ENCODE peak calls at places on chromosomes 7 and 10, in four cellular contexts. A, R, V and T are unnamed samples.

GRCh38 chr7:47329320-47329926 is 252.5 kb downstream of the TNS3 start:
- ATAC-seq in A (no peak), R (no peak), V (no peak), T (no peak)

GRCh38 chr7:44729949-44730590 is 18.6 kb upstream of the ZMIZ2 start:
- ATAC-seq in A (no peak), R (peak; percentile 38), V (peak; percentile 83), T (no peak)

GRCh38 chr10:89738551-89739209 is 37.3 kb downstream of the KIF20B start:
- ATAC-seq in A (no peak), R (no peak), V (peak; percentile 96), T (no peak)

GRCh38 chr10:77176224-77176623 is 461.4 kb downstream of the KCNMA1 start:
- ATAC-seq in A (no peak), R (no peak), V (peak; percentile 31), T (no peak)

GRCh38 chr10:132611986-132612385 is 74.4 kb downstream of the INPP5A start:
- ATAC-seq in A (no peak), R (no peak), V (peak; percentile 49), T (no peak)

GRCh38 chr10:21726601-21727295 is 192.7 kb downstream of the MLLT10 start:
- ATAC-seq in A (no peak), R (no peak), V (no peak), T (no peak)

GRCh38 chr10:81564143-81564542 is 310.9 kb upstream of the NRG3 start:
- ATAC-seq in A (no peak), R (no peak), V (no peak), T (no peak)

GRCh38 chr7:36583318-36583717 is 141.0 kb downstream of the AOAH start:
- ATAC-seq in A (no peak), R (no peak), V (no peak), T (no peak)

GRCh38 chr10:117541405-117541908 is 1.1 kb upstream of the EMX2 start:
- ATAC-seq in A (no peak), R (peak; percentile 29), V (no peak), T (no peak)

GRCh38 chr10:3131098-3131497 is 41.5 kb downstream of the PITRM1 start:
- ATAC-seq in A (no peak), R (no peak), V (no peak), T (no peak)

GRCh38 chr7:43537765-43538403 is 45.0 kb upstream of the STK17A start:
- ATAC-seq in A (no peak), R (no peak), V (no peak), T (no peak)

GRCh38 chr7:111513566-111513965 is 48.7 kb downstream of the IMMP2L start:
- ATAC-seq in A (no peak), R (no peak), V (no peak), T (no peak)

GRCh38 chr7:152521420-152522337 is 85.9 kb upstream of the KMT2C start:
- ATAC-seq in A (peak; percentile 76), R (peak; percentile 55), V (no peak), T (no peak)

GRCh38 chr7:888081-889024 is 12.0 kb downstream of the GET4 start:
- ATAC-seq in A (no peak), R (no peak), V (no peak), T (no peak)

GRCh38 chr10:30284860-30285594 is 64.1 kb downstream of the MTPAP start:
- ATAC-seq in A (peak; percentile 88), R (no peak), V (peak; percentile 93), T (no peak)

GRCh38 chr10:88952647-88953111 is at the start of gene ACTA2:
- ATAC-seq in A (peak; percentile 50), R (no peak), V (no peak), T (peak; percentile 86)

GRCh38 chr10:24505759-24506158 is 217.9 kb downstream of the ARHGAP21 start:
- ATAC-seq in A (no peak), R (no peak), V (no peak), T (no peak)

GRCh38 chr10:89047397-89047796 is 56.8 kb downstream of the FAS start:
- ATAC-seq in A (no peak), R (no peak), V (no peak), T (peak; percentile 74)

GRCh38 chr10:35492387-35493195 is 112.5 kb upstream of the GJD4 start:
- ATAC-seq in A (no peak), R (peak; percentile 73), V (no peak), T (no peak)

GRCh38 chr7:31145339-31145738 is 93.2 kb downstream of the ADCYAP1R1 start:
- ATAC-seq in A (no peak), R (no peak), V (no peak), T (no peak)

GRCh38 chr7:99860281-99861127 is 16.3 kb downstream of the OR2AE1 start:
- ATAC-seq in A (peak; percentile 63), R (peak; percentile 61), V (no peak), T (no peak)

DNA sequence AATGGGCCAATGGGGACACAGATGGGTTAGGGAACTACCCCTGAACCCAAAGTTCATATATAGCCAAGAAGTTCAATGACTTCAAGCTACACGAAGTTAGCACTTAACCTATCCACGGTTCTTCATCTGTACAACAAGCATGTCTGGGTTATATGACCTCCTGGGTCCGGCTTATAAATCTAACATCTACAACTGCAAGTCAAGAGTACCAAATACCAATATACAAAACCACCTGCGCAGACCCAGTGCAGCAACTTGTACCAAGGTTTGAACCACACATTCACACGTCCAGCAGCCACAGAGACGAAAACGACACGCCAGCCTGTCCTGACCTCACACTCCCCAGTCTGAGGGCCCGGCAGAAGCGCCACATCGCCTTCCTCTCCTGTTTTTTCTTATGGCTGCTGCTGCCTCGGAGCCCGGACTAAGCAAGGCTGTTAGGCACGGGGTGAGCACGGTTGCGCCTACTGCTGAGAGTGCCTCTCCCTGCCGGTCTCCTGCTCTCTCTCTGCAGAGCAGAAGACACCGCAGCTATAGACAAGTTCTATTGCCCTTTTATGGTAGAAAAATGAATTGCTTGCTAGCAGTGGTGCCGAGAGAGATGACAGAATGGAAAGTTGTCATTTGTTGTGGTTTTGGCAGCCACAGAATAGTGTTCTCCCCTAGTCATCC is 86.3 kb downstream of the RNF216 start:
- ATAC-seq in A (no peak), R (no peak), V (peak; percentile 67), T (peak; percentile 57)
- TF ChIP-seq EP300 in A (no peak), R (no peak), V (peak; percentile 86), T (peak; percentile 65)

GRCh38 chr7:104862719-104863118 is 151.3 kb upstream of the KMT2E start:
- ATAC-seq in A (peak; percentile 92), R (peak; percentile 85), V (no peak), T (no peak)
- TF ChIP-seq CTCF in A (peak; percentile 35), R (peak; percentile 67), V (no peak), T (no peak)

DNA sequence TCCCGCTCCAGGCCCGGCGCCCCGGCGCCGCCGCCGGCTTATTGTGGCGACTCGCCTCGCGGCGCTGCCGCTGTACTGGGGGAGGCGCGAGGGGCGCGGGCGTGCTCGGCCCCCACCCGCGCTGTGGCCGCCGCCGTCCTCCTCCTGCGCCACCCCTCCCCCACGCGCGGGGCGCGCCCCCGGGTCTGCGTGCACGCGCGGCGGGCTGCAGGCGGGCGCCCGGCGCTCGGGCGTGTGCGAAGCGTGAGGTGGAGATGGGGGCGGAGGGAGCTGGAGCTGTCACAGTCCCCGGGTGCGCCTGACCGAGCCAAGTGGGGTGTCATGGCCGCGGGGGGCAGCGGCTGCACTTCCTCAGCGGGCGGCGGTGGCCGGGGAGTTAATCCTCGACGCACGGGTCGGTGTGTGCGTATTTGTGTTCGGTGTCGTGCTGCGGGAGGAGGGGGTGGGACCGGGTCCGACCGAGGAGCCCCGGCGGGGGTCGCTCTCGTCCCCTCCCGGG is 672 bp downstream of the LCOR start:
- ATAC-seq in A (peak; percentile 80), R (peak; percentile 73), V (peak; percentile 79), T (peak; percentile 70)
- TF ChIP-seq EP300 in A (no peak), R (no peak), V (no peak), T (no peak)

GRCh38 chr10:91759581-91759986 is 38.6 kb upstream of the TNKS2 start:
- ATAC-seq in A (no peak), R (no peak), V (peak; percentile 34), T (no peak)

GRCh38 chr10:91756286-91756685 is 41.9 kb upstream of the TNKS2 start:
- ATAC-seq in A (no peak), R (no peak), V (no peak), T (no peak)

GRCh38 chr10:91762878-91763277 is 35.3 kb upstream of the TNKS2 start:
- ATAC-seq in A (no peak), R (no peak), V (no peak), T (no peak)

GRCh38 chr10:91758303-91759146 is 39.7 kb upstream of the TNKS2 start:
- ATAC-seq in A (peak; percentile 84), R (peak; percentile 70), V (peak; percentile 74), T (no peak)
- TF ChIP-seq CTCF in A (peak; percentile 83), R (peak; percentile 33), V (peak; percentile 42), T (peak; percentile 53)

GRCh38 chr10:72659694-72660093 is 32.2 kb upstream of the MCU start:
- ATAC-seq in A (no peak), R (peak; percentile 71), V (no peak), T (no peak)
- TF ChIP-seq EP300 in A (no peak), R (no peak), V (no peak), T (no peak)

DNA sequence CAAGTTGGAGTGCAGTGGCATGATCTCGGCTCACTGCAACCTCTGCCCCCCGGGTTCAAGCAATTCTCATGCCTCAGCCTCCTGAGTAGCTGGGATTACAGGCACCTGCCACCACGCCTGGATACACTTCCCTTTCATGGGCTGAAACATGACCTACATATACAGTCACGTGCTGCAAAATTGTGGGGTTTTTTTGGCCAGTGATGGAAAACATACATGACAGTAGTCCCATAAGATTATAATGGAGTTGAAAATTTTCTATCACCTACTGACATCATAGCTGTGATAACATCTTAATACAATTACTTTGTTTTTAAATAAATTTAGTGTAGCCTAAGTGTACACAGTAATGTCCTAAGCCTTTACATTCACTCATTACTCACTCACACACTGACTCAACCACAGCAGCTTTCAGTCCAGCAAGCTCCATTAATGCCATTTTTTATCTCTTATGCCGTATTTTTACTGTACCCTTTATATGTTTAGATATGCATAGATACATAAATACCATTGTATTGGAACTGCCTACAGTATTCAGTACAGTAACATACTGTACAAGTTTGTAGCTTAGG is 79.9 kb upstream of the TMEM196 start:
- ATAC-seq in A (no peak), R (no peak), V (no peak), T (no peak)
- TF ChIP-seq CTCF in A (no peak), R (no peak), V (no peak), T (no peak)